ENCODE peak calls at places on chromosome 14, in seven cellular contexts. W, S, L, C, H, T and F are unnamed samples.

GRCh38 chr14:72824051-72824450 is 69.8 kb downstream of the DPF3 start:
- DNase-seq in W (no peak), H (no peak), T (no peak), L (no peak), C (no peak), S (no peak), F (no peak)

GRCh38 chr14:86712176-86712575 is 1182.2 kb downstream of the FLRT2 start:
- DNase-seq in C (no peak), L (no peak), W (no peak), H (no peak), S (no peak), T (no peak), F (no peak)

GRCh38 chr14:35046751-35047536 is 872 bp downstream of the FAM177A1 start:
- DNase-seq in W (peak), L (peak), H (peak), T (no peak), S (no peak), C (no peak), F (peak)

GRCh38 chr14:57828713-57829112 is 37.2 kb downstream of the SLC35F4 start:
- DNase-seq in L (no peak), S (no peak), T (no peak), W (no peak), C (no peak), H (no peak), F (no peak)

GRCh38 chr14:91796622-91797347 is 64.9 kb upstream of the CATSPERB start:
- DNase-seq in C (no peak), H (no peak), W (no peak), T (no peak), S (no peak), L (no peak), F (no peak)

GRCh38 chr14:58078068-58078467 is 73.9 kb downstream of the ARMH4 start:
- DNase-seq in L (no peak), T (no peak), C (no peak), W (no peak), S (no peak), H (no peak), F (no peak)

GRCh38 chr14:60922050-60922449 is 58.8 kb downstream of the TRMT5 start:
- DNase-seq in T (no peak), W (no peak), S (no peak), L (no peak), H (no peak), C (no peak), F (no peak)

GRCh38 chr14:101116065-101116464 is 212.5 kb upstream of the RTL1 start:
- DNase-seq in S (no peak), C (no peak), W (no peak), L (no peak), T (no peak), H (no peak), F (no peak)

GRCh38 chr14:99118946-99119345 is 153.1 kb downstream of the BCL11B start:
- DNase-seq in C (no peak), T (no peak), L (no peak), H (no peak), S (no peak), W (no peak), F (no peak)

GRCh38 chr14:29637406-29637805 is 290.2 kb downstream of the PRKD1 start:
- DNase-seq in S (peak), W (no peak), H (peak), L (no peak), C (no peak), T (no peak), F (no peak)

GRCh38 chr14:95033851-95034622 is 123.3 kb downstream of the DICER1 start:
- DNase-seq in L (no peak), H (no peak), C (no peak), S (no peak), T (no peak), W (no peak), F (no peak)

GRCh38 chr14:45990252-45990651 is 661.3 kb downstream of the RPL10L start:
- DNase-seq in C (no peak), T (no peak), W (no peak), S (no peak), L (no peak), H (no peak), F (no peak)

GRCh38 chr14:105066285-105067071 is 1.2 kb upstream of the GPR132 start:
- DNase-seq in S (no peak), W (no peak), T (no peak), L (no peak), H (no peak), C (peak), F (no peak)

GRCh38 chr14:20247651-20248246 is 8.7 kb downstream of the OR11H4 start:
- DNase-seq in W (no peak), T (no peak), H (peak), C (no peak), S (no peak), L (no peak), F (peak)

GRCh38 chr14:104680806-104681688 is 8.4 kb upstream of the INF2 start:
- DNase-seq in C (peak), L (peak), T (no peak), H (peak), W (no peak), S (no peak), F (no peak)

GRCh38 chr14:71488703-71489141 is 443.5 kb upstream of the RGS6 start:
- DNase-seq in L (no peak), W (no peak), C (no peak), T (no peak), H (no peak), S (peak), F (no peak)

GRCh38 chr14:23609001-23609400 is 27.2 kb upstream of the DHRS2 start:
- DNase-seq in C (no peak), S (no peak), T (no peak), L (no peak), W (no peak), H (no peak), F (no peak)

GRCh38 chr14:60348211-60348610 is 99.2 kb downstream of the PPM1A start:
- DNase-seq in C (no peak), H (no peak), L (no peak), S (no peak), T (no peak), W (no peak), F (no peak)

GRCh38 chr14:58712357-58712756 is 74.6 kb downstream of the DACT1 start:
- DNase-seq in S (no peak), T (no peak), W (no peak), H (no peak), L (no peak), C (no peak), F (no peak)

GRCh38 chr14:59314019-59314608 is 125.6 kb downstream of the DAAM1 start:
- DNase-seq in S (no peak), W (no peak), T (no peak), L (no peak), C (no peak), H (no peak), F (no peak)

GRCh38 chr14:64960762-64961276 is 11.3 kb downstream of the RAB15 start:
- DNase-seq in H (peak), S (no peak), W (no peak), C (no peak), L (no peak), T (peak), F (no peak)

GRCh38 chr14:51564460-51564859 is 87.2 kb upstream of the FRMD6 start:
- DNase-seq in W (no peak), C (no peak), H (peak), L (no peak), T (no peak), S (no peak), F (no peak)

GRCh38 chr14:68813318-68813838 is 20.5 kb upstream of the ZFP36L1 start:
- DNase-seq in W (no peak), T (no peak), L (no peak), H (no peak), C (peak), S (no peak), F (no peak)

GRCh38 chr14:22071001-22071400 is 397.4 kb upstream of the OR4E1 start:
- DNase-seq in H (no peak), W (peak), L (peak), S (no peak), T (no peak), C (peak), F (no peak)

GRCh38 chr14:24392327-24393098 is 6.3 kb upstream of the NYNRIN start:
- DNase-seq in L (no peak), T (no peak), W (no peak), C (no peak), S (no peak), H (peak), F (no peak)

GRCh38 chr14:88218119-88218915 is 104.8 kb downstream of the KCNK10 start:
- DNase-seq in W (no peak), S (no peak), T (no peak), H (no peak), L (no peak), C (no peak), F (no peak)

GRCh38 chr14:24943024-24943423 is 106.9 kb downstream of the STXBP6 start:
- DNase-seq in C (no peak), H (peak), L (peak), T (no peak), S (no peak), W (no peak), F (peak)

GRCh38 chr14:101065246-101065645 is 161.7 kb upstream of the RTL1 start:
- DNase-seq in H (no peak), L (no peak), C (no peak), T (no peak), S (no peak), W (no peak), F (no peak)

GRCh38 chr14:78412475-78412874 is 242.3 kb downstream of the NRXN3 start:
- DNase-seq in W (no peak), H (no peak), T (no peak), C (no peak), S (no peak), L (no peak), F (no peak)